ENCODE peak calls at places on chromosomes 4 and X, in six cellular contexts. N is lung, A is ovary, K is fibroblast of lung, F is SJCRH30, P is heart right ventricle. H is an unnamed sample.

GRCh38 chrX:80573275-80573674 is 153.0 kb downstream of the TENT5D start:
- DNase-seq in N (no peak), A (no peak), K (no peak), F (no peak), P (no peak), H (no peak)

GRCh38 chr4:4919926-4920325 is 60.5 kb downstream of the MSX1 start:
- DNase-seq in N (no peak), A (no peak), K (no peak), F (no peak), P (no peak), H (no peak)

GRCh38 chrX:133414399-133415275 is 652 bp downstream of the GPC4 start:
- DNase-seq in N (no peak), A (peak; percentile 31), K (peak; percentile 28), F (peak; percentile 39), P (peak; percentile 31), H (no peak)

GRCh38 chrX:54452920-54453319 is 12.7 kb downstream of the TSR2 start:
- DNase-seq in N (no peak), A (no peak), K (peak; percentile 6), F (peak; percentile 1), P (no peak), H (peak; percentile 74)

GRCh38 chrX:19731307-19731706 is 156.1 kb downstream of the SH3KBP1 start:
- DNase-seq in N (no peak), A (no peak), K (no peak), F (no peak), P (no peak), H (no peak)

GRCh38 chr4:105145059-105145912 is 1.4 kb upstream of the TET2 start:
- DNase-seq in N (no peak), A (no peak), K (no peak), F (no peak), P (no peak), H (no peak)

GRCh38 chrX:134544614-134545255 is 84.8 kb downstream of the HPRT1 start:
- DNase-seq in N (no peak), A (peak; percentile 44), K (no peak), F (no peak), P (no peak), H (no peak)

GRCh38 chrX:49185062-49185394 is 1.1 kb downstream of the PRICKLE3 start:
- DNase-seq in N (no peak), A (no peak), K (no peak), F (no peak), P (no peak), H (no peak)

GRCh38 chrX:143781103-143781502 is 60.6 kb upstream of the SPANXN2 start:
- DNase-seq in N (no peak), A (no peak), K (peak; percentile 3), F (peak; percentile 36), P (no peak), H (no peak)

GRCh38 chr4:76658231-76659102 is 223.4 kb downstream of the SHROOM3 start:
- DNase-seq in N (no peak), A (no peak), K (peak; percentile 95), F (peak; percentile 83), P (no peak), H (no peak)

GRCh38 chrX:13851996-13852695 is 35.3 kb upstream of the GPM6B start:
- DNase-seq in N (no peak), A (no peak), K (no peak), F (no peak), P (no peak), H (no peak)

GRCh38 chr4:125390727-125391126 is 76.0 kb downstream of the FAT4 start:
- DNase-seq in N (no peak), A (no peak), K (peak; percentile 12), F (no peak), P (no peak), H (no peak)

GRCh38 chrX:116232833-116233232 is 62.3 kb downstream of the AGTR2 start:
- DNase-seq in N (no peak), A (no peak), K (peak; percentile 77), F (no peak), P (no peak), H (no peak)

GRCh38 chrX:15350329-15350996 is 15.1 kb upstream of the PIGA start:
- DNase-seq in N (no peak), A (no peak), K (no peak), F (peak; percentile 66), P (no peak), H (no peak)

GRCh38 chr4:83022724-83023427 is 12.1 kb upstream of the COPS4 start:
- DNase-seq in N (no peak), A (no peak), K (peak; percentile 49), F (no peak), P (no peak), H (no peak)

GRCh38 chr4:90030202-90030601 is 97.0 kb upstream of the CCSER1 start:
- DNase-seq in N (no peak), A (no peak), K (no peak), F (peak; percentile 20), P (no peak), H (no peak)

GRCh38 chrX:125094901-125095300 is 224.8 kb upstream of the TEX13C start:
- DNase-seq in N (no peak), A (no peak), K (no peak), F (no peak), P (no peak), H (no peak)

GRCh38 chr4:78799551-78800495 is 23.7 kb downstream of the BMP2K start:
- DNase-seq in N (no peak), A (no peak), K (peak; percentile 36), F (no peak), P (no peak), H (no peak)

GRCh38 chrX:106168107-106168506 is at the start of gene PWWP3B:
- DNase-seq in N (no peak), A (peak; percentile 85), K (peak; percentile 36), F (peak; percentile 66), P (peak; percentile 26), H (no peak)

GRCh38 chr4:10007436-10007740 is 13.9 kb downstream of the SLC2A9 start:
- DNase-seq in N (no peak), A (no peak), K (no peak), F (no peak), P (no peak), H (no peak)

GRCh38 chrX:39665830-39666518 is 431.8 kb downstream of the BCOR start:
- DNase-seq in N (no peak), A (no peak), K (peak; percentile 64), F (no peak), P (no peak), H (no peak)

GRCh38 chr4:158622251-158622650 is 49.4 kb downstream of the C4orf46 start:
- DNase-seq in N (no peak), A (no peak), K (peak; percentile 39), F (no peak), P (no peak), H (no peak)

GRCh38 chrX:125090046-125090445 is 229.6 kb upstream of the TEX13C start:
- DNase-seq in N (no peak), A (no peak), K (no peak), F (no peak), P (no peak), H (no peak)

DNA sequence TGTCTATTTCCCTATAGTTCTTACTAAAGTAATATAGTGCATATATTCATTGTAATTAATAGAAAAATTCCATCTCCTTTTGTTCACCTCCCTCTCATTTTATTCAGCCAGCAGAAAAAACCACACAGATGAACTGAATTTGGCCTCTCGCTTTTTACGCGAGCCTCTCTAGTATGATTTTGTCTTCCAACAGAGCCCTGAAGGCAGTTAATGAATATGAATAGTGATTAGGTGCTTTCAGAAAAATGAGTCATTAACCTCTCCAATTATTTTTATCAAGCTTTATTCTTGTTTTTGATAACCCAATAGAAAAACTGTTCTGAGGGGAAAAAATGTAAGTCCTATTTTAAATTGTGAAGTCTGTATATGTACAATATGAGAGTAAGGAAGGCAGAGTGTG is 74.1 kb downstream of the ZAR1 start:
- DNase-seq in N (no peak), A (no peak), K (no peak), F (no peak), P (no peak), H (no peak)
- H3K36me3 ChIP-seq in N (peaks cover 16% of the 10 kb centered on the region), A (no peaks in the 10 kb centered on the region), K (peaks cover 1% of the 10 kb centered on the region), F (peaks cover 20% of the 10 kb centered on the region), P (no peaks in the 10 kb centered on the region), H (peaks cover 4% of the 10 kb centered on the region)

DNA sequence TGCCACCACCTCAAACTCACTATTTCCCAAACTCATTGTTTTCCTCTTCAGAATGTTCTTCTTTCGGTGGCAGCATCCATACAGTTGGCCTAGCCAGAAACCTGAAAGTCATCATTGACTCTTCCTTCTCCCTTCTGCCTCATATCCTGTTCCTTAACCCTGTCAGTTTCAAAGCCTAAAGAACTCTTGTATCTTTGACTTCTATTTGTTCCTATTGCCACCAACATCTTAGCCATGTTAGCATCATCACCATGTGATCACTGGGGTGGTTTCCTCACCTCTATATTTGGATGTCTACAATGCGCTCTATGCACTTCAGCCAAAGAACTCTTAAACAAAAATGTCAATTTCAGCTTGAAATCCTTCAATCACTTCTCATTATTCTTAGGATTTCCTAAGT is 29.0 kb downstream of the DDX60L start:
- DNase-seq in N (no peak), A (no peak), K (peak; percentile 11), F (no peak), P (no peak), H (no peak)
- H3K36me3 ChIP-seq in N (peaks cover 12% of the 10 kb centered on the region), A (no peaks in the 10 kb centered on the region), K (no peaks in the 10 kb centered on the region), F (no peaks in the 10 kb centered on the region), P (no peaks in the 10 kb centered on the region), H (no peaks in the 10 kb centered on the region)

DNA sequence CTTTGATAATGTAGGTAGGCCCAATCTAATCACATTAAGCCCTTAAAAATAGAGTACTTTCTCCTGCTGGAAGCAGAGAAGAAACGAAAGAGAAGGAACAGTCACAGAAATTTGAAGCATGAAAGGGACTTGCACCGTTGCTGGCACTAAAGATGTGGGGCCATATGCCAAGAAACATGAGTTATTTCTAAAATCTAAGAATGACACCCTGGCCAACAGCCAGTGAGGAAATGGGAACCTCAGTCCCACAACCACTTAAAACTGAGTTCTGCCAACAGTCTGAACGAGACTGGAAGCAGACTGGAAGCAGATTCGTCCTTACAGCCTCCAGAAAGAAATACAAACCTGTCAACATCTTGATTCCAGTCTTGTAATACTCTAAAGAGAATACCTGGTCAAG is 70.1 kb downstream of the CENPC start:
- DNase-seq in N (no peak), A (no peak), K (no peak), F (no peak), P (no peak), H (no peak)
- H3K36me3 ChIP-seq in N (peaks cover 22% of the 10 kb centered on the region), A (no peaks in the 10 kb centered on the region), K (no peaks in the 10 kb centered on the region), F (peaks cover 68% of the 10 kb centered on the region), P (peaks cover 5% of the 10 kb centered on the region), H (peaks cover 9% of the 10 kb centered on the region)

GRCh38 chr4:84928089-84928488 is 38.4 kb downstream of the WDFY3 start:
- DNase-seq in N (no peak), A (no peak), K (no peak), F (no peak), P (no peak), H (no peak)

GRCh38 chr4:84932462-84932861 is 34.0 kb downstream of the WDFY3 start:
- DNase-seq in N (no peak), A (no peak), K (no peak), F (no peak), P (no peak), H (no peak)

GRCh38 chr4:84931274-84931673 is 35.2 kb downstream of the WDFY3 start:
- DNase-seq in N (no peak), A (no peak), K (no peak), F (no peak), P (no peak), H (no peak)

GRCh38 chr4:84936123-84936522 is 30.4 kb downstream of the WDFY3 start:
- DNase-seq in N (no peak), A (no peak), K (no peak), F (no peak), P (no peak), H (no peak)

DNA sequence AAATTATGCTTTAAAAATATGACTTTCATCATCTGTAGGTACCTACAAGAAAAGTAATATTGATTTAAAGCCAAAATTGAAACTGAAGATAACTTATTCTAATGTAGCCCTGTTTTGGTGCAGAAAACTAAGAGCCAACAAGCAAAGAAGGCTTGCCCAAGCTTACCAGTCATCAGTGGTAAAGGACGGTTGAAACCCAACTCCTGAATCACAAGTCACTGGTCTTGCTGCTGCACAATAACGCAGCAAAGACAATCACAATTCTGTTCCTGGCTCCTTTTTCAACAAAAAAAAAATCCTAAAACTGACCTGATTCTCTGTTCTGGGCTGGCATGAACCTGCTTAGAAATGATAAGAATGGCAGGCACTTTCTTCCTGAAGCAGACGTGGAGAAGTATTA is 34.5 kb downstream of the WDFY3 start:
- DNase-seq in N (no peak), A (no peak), K (no peak), F (no peak), P (no peak), H (no peak)
- H3K36me3 ChIP-seq in N (no peaks in the 10 kb centered on the region), A (no peaks in the 10 kb centered on the region), K (no peaks in the 10 kb centered on the region), F (peaks cover 58% of the 10 kb centered on the region), P (no peaks in the 10 kb centered on the region), H (peaks cover 12% of the 10 kb centered on the region)

H was measured in BE2C.